ENCODE peak calls at places on chromosomes 16 and 17, in seven cellular contexts. W, I, M, C, K, G and H are unnamed samples.

GRCh38 chr17:56482229-56482628 is 111.3 kb upstream of the NOG start:
- DNase-seq in W (no peak), I (no peak), M (no peak), C (no peak), K (no peak), G (no peak), H (no peak)

GRCh38 chr17:4329838-4330237 is 36.6 kb downstream of the UBE2G1 start:
- DNase-seq in W (no peak), I (no peak), M (peak; percentile 94), C (no peak), K (peak; percentile 76), G (peak; percentile 100), H (peak; percentile 86)

GRCh38 chr16:70428178-70428998 is 10.5 kb downstream of the ST3GAL2 start:
- DNase-seq in W (peak; percentile 86), I (peak; percentile 97), M (peak; percentile 66), C (no peak), K (peak; percentile 68), G (peak; percentile 85), H (peak; percentile 71)

GRCh38 chr17:81004336-81005015 is 12.8 kb downstream of the CHMP6 start:
- DNase-seq in W (no peak), I (peak; percentile 37), M (no peak), C (no peak), K (no peak), G (no peak), H (no peak)

GRCh38 chr17:76992911-76993310 is 124.7 kb downstream of the MGAT5B start:
- DNase-seq in W (no peak), I (no peak), M (no peak), C (peak; percentile 27), K (no peak), G (no peak), H (no peak)

GRCh38 chr17:67246398-67246647 is 1.3 kb upstream of the HELZ start:
- DNase-seq in W (no peak), I (no peak), M (no peak), C (no peak), K (no peak), G (no peak), H (no peak)

GRCh38 chr16:27748868-27749546 is 199.1 kb downstream of the KATNIP start:
- DNase-seq in W (no peak), I (no peak), M (peak; percentile 56), C (no peak), K (peak; percentile 85), G (peak; percentile 60), H (peak; percentile 91)

GRCh38 chr16:11047057-11047456 is 102.7 kb downstream of the CLEC16A start:
- DNase-seq in W (no peak), I (no peak), M (peak; percentile 33), C (no peak), K (peak; percentile 68), G (no peak), H (no peak)

GRCh38 chr17:43832976-43833829 is at the start of gene MPP3:
- DNase-seq in W (peak; percentile 72), I (peak; percentile 86), M (no peak), C (no peak), K (no peak), G (peak; percentile 45), H (no peak)

GRCh38 chr16:84689126-84689525 is 10.7 kb upstream of the USP10 start:
- DNase-seq in W (no peak), I (no peak), M (peak; percentile 87), C (no peak), K (peak; percentile 86), G (peak; percentile 79), H (peak; percentile 60)

GRCh38 chr16:10569629-10570028 is 10.8 kb downstream of the EMP2 start:
- DNase-seq in W (no peak), I (no peak), M (no peak), C (no peak), K (no peak), G (no peak), H (peak; percentile 81)

GRCh38 chr17:15920758-15921239 is 24.1 kb upstream of the ADORA2B start:
- DNase-seq in W (no peak), I (no peak), M (peak; percentile 82), C (no peak), K (peak; percentile 92), G (peak; percentile 82), H (no peak)

GRCh38 chr16:19118938-19119431 is 5.2 kb downstream of the ITPRIPL2 start:
- DNase-seq in W (no peak), I (no peak), M (peak; percentile 72), C (no peak), K (peak; percentile 71), G (peak; percentile 85), H (no peak)

GRCh38 chr16:24930440-24930839 is 84.7 kb downstream of the SLC5A11 start:
- DNase-seq in W (no peak), I (no peak), M (no peak), C (no peak), K (no peak), G (no peak), H (no peak)

GRCh38 chr16:17171250-17172143 is 299.3 kb downstream of the XYLT1 start:
- DNase-seq in W (no peak), I (no peak), M (no peak), C (no peak), K (no peak), G (no peak), H (no peak)

GRCh38 chr16:80518436-80518835 is 22.4 kb upstream of the DYNLRB2 start:
- DNase-seq in W (no peak), I (no peak), M (no peak), C (no peak), K (no peak), G (peak; percentile 50), H (no peak)

GRCh38 chr16:86496262-86496928 is 13.9 kb upstream of the FOXF1 start:
- DNase-seq in W (no peak), I (no peak), M (no peak), C (peak; percentile 69), K (no peak), G (no peak), H (no peak)

GRCh38 chr16:86498661-86499493 is 11.4 kb upstream of the FOXF1 start:
- DNase-seq in W (peak; percentile 40), I (no peak), M (no peak), C (peak; percentile 68), K (no peak), G (no peak), H (no peak)

GRCh38 chr16:86498155-86498651 is 12.1 kb upstream of the FOXF1 start:
- DNase-seq in W (peak; percentile 29), I (no peak), M (no peak), C (no peak), K (no peak), G (no peak), H (no peak)

GRCh38 chr16:86496929-86497381 is 13.4 kb upstream of the FOXF1 start:
- DNase-seq in W (peak; percentile 27), I (no peak), M (no peak), C (peak; percentile 22), K (no peak), G (no peak), H (no peak)

DNA sequence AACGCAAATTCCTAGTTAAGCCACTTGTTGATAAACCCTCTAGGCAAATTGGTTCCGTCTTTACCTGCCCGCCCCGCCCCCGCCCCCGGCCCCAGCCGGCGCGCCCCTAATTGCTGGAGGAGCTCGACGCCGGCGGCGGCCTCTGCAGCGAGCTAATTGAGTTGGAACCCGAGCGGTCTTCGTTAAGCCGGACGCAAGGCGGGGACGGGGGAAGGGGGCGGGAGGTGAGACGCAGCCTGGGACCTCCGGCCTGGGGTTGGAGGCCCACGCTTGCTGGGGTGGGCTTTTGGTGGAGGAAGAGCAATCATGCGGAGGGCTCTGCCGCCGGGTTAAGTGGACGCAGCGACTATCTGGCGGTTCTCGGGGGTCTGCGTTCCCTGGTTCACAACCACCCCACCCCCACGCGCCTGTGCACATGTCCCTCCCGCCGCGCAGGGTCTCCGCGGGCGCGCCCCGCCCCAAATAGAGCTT is 12.7 kb upstream of the FOXF1 start:
- DNase-seq in W (no peak), I (no peak), M (no peak), C (peak; percentile 83), K (no peak), G (no peak), H (no peak)
- TF ChIP-seq CTCF in W (no peak), I (no peak), M (no peak), C (no peak), K (no peak), G (no peak), H (no peak)

DNA sequence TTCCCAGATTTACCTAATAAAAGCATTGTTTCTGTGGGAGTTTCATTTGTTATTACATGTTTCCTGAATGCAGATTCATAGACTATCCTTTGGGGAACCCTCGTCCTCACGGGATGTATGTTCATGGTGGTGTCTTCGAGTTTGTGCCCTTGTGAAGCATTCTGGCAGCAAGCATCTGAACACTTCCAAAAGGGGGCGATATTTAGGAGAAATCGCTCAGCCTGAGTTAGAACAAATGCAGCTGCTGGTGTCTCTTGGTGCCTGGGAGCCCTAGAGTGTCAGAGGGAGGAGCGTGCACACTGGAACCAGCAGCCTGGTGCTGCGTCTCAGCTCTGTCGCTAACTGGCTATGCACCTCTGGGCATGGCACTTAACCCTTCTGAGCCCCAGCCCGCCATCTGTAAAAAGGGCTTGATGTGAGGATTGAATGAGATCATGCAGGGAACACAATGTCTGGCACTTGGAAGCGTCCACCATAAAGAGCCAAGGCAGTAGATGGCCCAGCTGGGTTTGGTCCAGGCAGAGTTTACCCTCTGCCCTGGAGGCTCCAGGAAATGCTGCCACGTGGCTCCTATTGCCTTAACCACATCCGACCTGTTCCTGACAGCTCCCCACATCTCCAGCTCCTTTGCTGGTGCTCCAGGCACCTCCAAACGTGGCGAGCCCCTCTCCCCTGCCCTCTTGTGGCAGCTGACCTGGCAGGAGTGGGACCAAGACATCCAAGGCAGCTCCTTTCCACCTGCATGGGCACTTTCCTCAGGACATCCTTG is 25.0 kb upstream of the C16orf78 start:
- DNase-seq in W (peak; percentile 40), I (no peak), M (no peak), C (no peak), K (no peak), G (no peak), H (no peak)
- TF ChIP-seq CTCF in W (peak; percentile 9), I (no peak), M (no peak), C (peak; percentile 6), K (peak; percentile 10), G (no peak), H (no peak)

GRCh38 chr17:7992924-7993323 is 9.5 kb upstream of the GUCY2D start:
- DNase-seq in W (no peak), I (no peak), M (no peak), C (no peak), K (no peak), G (no peak), H (no peak)

GRCh38 chr17:7992516-7992915 is 9.9 kb upstream of the GUCY2D start:
- DNase-seq in W (no peak), I (no peak), M (no peak), C (no peak), K (no peak), G (peak; percentile 99), H (no peak)

GRCh38 chr17:8001976-8002645 is at the start of gene GUCY2D:
- DNase-seq in W (no peak), I (peak; percentile 32), M (no peak), C (no peak), K (no peak), G (no peak), H (no peak)

GRCh38 chr17:7993972-7994589 is 8.3 kb upstream of the GUCY2D start:
- DNase-seq in W (no peak), I (no peak), M (no peak), C (no peak), K (no peak), G (no peak), H (no peak)

GRCh38 chr17:7997186-7997585 is 5.2 kb upstream of the GUCY2D start:
- DNase-seq in W (no peak), I (peak; percentile 39), M (no peak), C (no peak), K (no peak), G (peak; percentile 39), H (no peak)
- TF ChIP-seq CTCF in W (no peak), I (no peak), M (peak; percentile 29), C (peak; percentile 72), K (peak; percentile 56), G (peak; percentile 47), H (peak; percentile 58)

GRCh38 chr16:56332464-56333079 is 92.8 kb downstream of the AMFR start:
- DNase-seq in W (peak; percentile 62), I (peak; percentile 63), M (no peak), C (no peak), K (no peak), G (no peak), H (no peak)
- TF ChIP-seq CTCF in W (no peak), I (no peak), M (peak; percentile 67), C (peak; percentile 76), K (peak; percentile 63), G (peak; percentile 27), H (peak; percentile 21)